ENCODE peak calls at places on chromosomes 7 and 10, in six cellular contexts. E is HCT116, S is HepG2, T is GM12878, C is H1, K is K562. X is an unnamed sample.

GRCh38 chr7:78523903-78524302 is 725.3 kb downstream of the PHTF2 start:
- DNase-seq in T (no peak), E (no peak), C (no peak), K (no peak), S (no peak), X (no peak)

GRCh38 chr7:153628825-153629224 is 423.4 kb upstream of the DPP6 start:
- DNase-seq in K (no peak), C (no peak), E (no peak), T (no peak), S (no peak), X (no peak)

GRCh38 chr7:128912281-128912680 is 1.8 kb upstream of the KCP start:
- DNase-seq in T (no peak), K (no peak), E (no peak), S (no peak), C (no peak), X (no peak)

GRCh38 chr7:150911590-150912267 is 59.4 kb downstream of the AOC1 start:
- DNase-seq in E (no peak), C (no peak), T (no peak), K (no peak), S (no peak), X (no peak)

GRCh38 chr10:123147635-123148413 is at the start of gene HMX2:
- DNase-seq in T (no peak), K (peak; percentile 30), C (no peak), E (no peak), S (peak; percentile 17), X (no peak)

GRCh38 chr7:121587454-121587853 is 191.3 kb upstream of the FAM3C start:
- DNase-seq in E (no peak), S (no peak), K (no peak), T (no peak), C (no peak), X (no peak)

GRCh38 chr10:49138361-49138891 is 4.6 kb upstream of the FAM170B start:
- DNase-seq in E (no peak), S (no peak), K (no peak), C (no peak), T (no peak), X (no peak)

GRCh38 chr7:44694766-44695165 is 53.9 kb upstream of the ZMIZ2 start:
- DNase-seq in S (no peak), E (no peak), K (no peak), C (no peak), T (no peak), X (no peak)

GRCh38 chr7:47625861-47626444 is 44.0 kb upstream of the TNS3 start:
- DNase-seq in K (no peak), T (no peak), C (no peak), E (no peak), S (no peak), X (peak; percentile 80)

GRCh38 chr7:1691601-1692499 is 21.8 kb downstream of the ELFN1 start:
- DNase-seq in E (no peak), K (no peak), C (no peak), T (no peak), S (no peak), X (no peak)

GRCh38 chr10:66837335-66837734 is 88.5 kb upstream of the LRRTM3 start:
- DNase-seq in C (no peak), T (no peak), K (no peak), E (no peak), S (no peak), X (no peak)

GRCh38 chr10:60389413-60390009 is at the start of gene ANK3:
- DNase-seq in K (no peak), E (no peak), C (no peak), T (no peak), S (no peak), X (no peak)

GRCh38 chr10:77074104-77074638 is 563.4 kb downstream of the KCNMA1 start:
- DNase-seq in C (no peak), S (no peak), K (no peak), E (no peak), T (no peak), X (no peak)

GRCh38 chr10:62853710-62854109 is 37.5 kb upstream of the EGR2 start:
- DNase-seq in K (no peak), C (no peak), S (no peak), T (no peak), E (no peak), X (no peak)

GRCh38 chr10:119542990-119543813 is 683 bp upstream of the RGS10 start:
- DNase-seq in C (no peak), K (peak; percentile 77), E (no peak), T (no peak), S (peak; percentile 39), X (no peak)

GRCh38 chr10:47104101-47104707 is 193.0 kb downstream of the PTPN20 start:
- DNase-seq in T (no peak), K (no peak), E (no peak), C (no peak), S (no peak), X (no peak)

GRCh38 chr7:143046334-143046935 is 5.7 kb upstream of the OR6V1 start:
- DNase-seq in T (no peak), S (no peak), E (no peak), C (no peak), K (no peak), X (no peak)

GRCh38 chr7:49174396-49174795 is 250.0 kb downstream of the CDC14C start:
- DNase-seq in E (no peak), T (no peak), C (no peak), K (no peak), S (no peak), X (no peak)

GRCh38 chr10:99534456-99534938 is 1.8 kb downstream of the NKX2-3 start:
- DNase-seq in K (no peak), E (no peak), C (no peak), T (no peak), S (no peak), X (no peak)

GRCh38 chr10:60549686-60550085 is 160.0 kb upstream of the ANK3 start:
- DNase-seq in E (peak; percentile 28), C (no peak), K (peak; percentile 15), S (peak; percentile 6), T (no peak), X (no peak)

GRCh38 chr10:111344804-111345203 is 268.0 kb downstream of the ADRA2A start:
- DNase-seq in T (no peak), S (no peak), E (no peak), C (no peak), K (no peak), X (no peak)

GRCh38 chr10:58237014-58237830 is 30.5 kb downstream of the IPMK start:
- DNase-seq in K (no peak), S (peak; percentile 78), E (peak; percentile 59), T (no peak), C (no peak), X (no peak)

GRCh38 chr10:16689227-16689626 is 128.0 kb downstream of the RSU1 start:
- DNase-seq in K (no peak), C (no peak), T (no peak), E (no peak), S (no peak), X (no peak)
- TF ChIP-seq ZNF274 in K (no peak), C (no peak), T (no peak), E (no peak), S (no peak), X (no peak)

GRCh38 chr10:129958118-129958685 is 5.9 kb downstream of the EBF3 start:
- DNase-seq in E (no peak), K (no peak), S (no peak), C (no peak), T (no peak), X (no peak)
- H3K4me3 ChIP-seq in E (no peak overlapping the region), K (no peak overlapping the region), S (no peak overlapping the region), C (no peak overlapping the region), T (no peak overlapping the region), X (peak overlapping the region; percentile 15)

DNA sequence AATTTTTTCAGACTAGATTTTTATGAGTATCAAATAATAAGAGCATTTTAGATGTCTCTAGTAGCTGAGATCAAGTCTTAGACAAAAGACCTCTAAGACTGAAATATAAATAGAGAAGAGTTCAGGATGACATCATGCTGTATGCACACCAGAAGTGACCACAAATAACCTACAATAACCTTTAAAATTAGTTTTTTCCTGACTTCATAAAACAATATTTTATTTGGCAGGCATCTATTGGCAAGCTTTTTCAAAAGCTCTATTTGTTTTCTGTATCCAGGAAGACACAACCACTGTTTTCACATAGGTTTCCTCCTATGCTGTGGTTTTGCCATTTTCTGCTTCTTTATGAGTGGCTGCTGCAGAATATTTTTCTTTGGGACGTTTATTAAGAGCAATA is 359.1 kb downstream of the CRPPA start:
- DNase-seq in K (no peak), E (no peak), T (no peak), C (no peak), S (no peak), X (no peak)
- TF ChIP-seq ZNF274 in K (no peak), E (no peak), T (no peak), C (no peak), S (no peak), X (no peak)

DNA sequence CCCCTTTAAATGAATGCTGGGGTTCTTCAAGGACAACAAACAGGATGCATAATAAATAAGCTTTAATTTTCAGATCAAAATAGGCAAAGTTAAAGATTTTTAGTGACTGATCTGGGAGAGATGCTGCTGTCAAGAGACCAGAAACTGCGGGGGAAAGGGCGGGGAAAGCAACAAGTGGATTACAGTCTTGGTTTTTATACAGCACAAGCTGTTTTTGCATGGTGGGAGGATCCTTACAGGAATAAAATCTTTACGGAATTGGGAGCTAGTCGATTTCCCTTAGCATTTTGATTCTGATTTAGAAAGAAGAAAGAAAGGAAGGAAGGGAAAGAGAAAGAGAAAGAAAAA is 242.3 kb upstream of the SP8 start:
- DNase-seq in E (no peak), C (no peak), S (no peak), K (no peak), T (no peak), X (peak; percentile 23)
- H3K4me3 ChIP-seq in E (no peak overlapping the region), C (no peak overlapping the region), S (no peak overlapping the region), K (no peak overlapping the region), T (no peak overlapping the region), X (no peak overlapping the region)

DNA sequence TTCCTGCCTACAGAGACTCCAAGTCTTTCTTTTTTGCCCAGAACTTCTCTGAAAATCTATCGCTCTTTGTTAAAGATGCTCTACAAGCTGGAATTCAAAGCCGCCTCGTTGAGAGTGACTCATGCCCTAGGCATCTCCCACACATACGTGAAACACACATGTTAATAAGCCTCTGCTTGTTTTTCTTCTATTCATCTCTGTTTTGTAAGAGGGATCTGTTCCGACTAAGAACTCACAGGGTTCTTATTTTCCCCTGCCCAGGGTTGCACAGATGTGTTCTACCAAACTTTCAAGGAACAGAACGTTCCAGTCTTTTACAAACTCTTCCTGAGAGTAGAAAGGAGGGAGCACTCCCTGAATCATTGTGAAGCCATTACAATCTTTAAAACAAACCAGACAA is 55.5 kb upstream of the INPP5A start:
- DNase-seq in E (no peak), K (no peak), S (peak; percentile 44), C (no peak), T (no peak), X (peak; percentile 50)
- TF ChIP-seq ZNF274 in E (no peak), K (no peak), S (no peak), C (no peak), T (no peak), X (no peak)

X was measured in NT2/D1.